ENCODE peak calls at places on chromosome 9, in four cellular contexts. J is stomach, E is ascending aorta, A is endothelial cell of umbilical vein. C is an unnamed sample. For H3K4me1, the result is how much of the 10 kb centered on the place peaks cover.

GRCh38 chr9:84939766-84940165 is 270.2 kb downstream of the NTRK2 start:
- DNase-seq in J (no peak), E (no peak), A (no peak), C (no peak)

GRCh38 chr9:84570482-84571154 is 98.9 kb upstream of the NTRK2 start:
- DNase-seq in J (no peak), E (no peak), A (no peak), C (no peak)

GRCh38 chr9:125537442-125538091 is 169.4 kb downstream of the MAPKAP1 start:
- DNase-seq in J (no peak), E (no peak), A (no peak), C (no peak)

GRCh38 chr9:1707291-1707690 is 307.9 kb upstream of the SMARCA2 start:
- DNase-seq in J (no peak), E (no peak), A (no peak), C (no peak)

GRCh38 chr9:69621735-69622460 is 50.3 kb downstream of the APBA1 start:
- DNase-seq in J (no peak), E (no peak), A (no peak), C (no peak)

GRCh38 chr9:129584136-129584535 is 36.8 kb downstream of the C9orf50 start:
- DNase-seq in J (peak), E (peak), A (peak), C (no peak)

GRCh38 chr9:20621553-20622329 is 558 bp downstream of the MLLT3 start:
- DNase-seq in J (peak), E (peak), A (peak), C (peak)

GRCh38 chr9:6646028-6646636 is 603 bp upstream of the GLDC start:
- DNase-seq in J (no peak), E (no peak), A (no peak), C (no peak)

GRCh38 chr9:108551030-108551964 is 304.5 kb downstream of the ACTL7B start:
- DNase-seq in J (no peak), E (no peak), A (no peak), C (no peak)

GRCh38 chr9:4837768-4838546 is 45.2 kb downstream of the RCL1 start:
- DNase-seq in J (no peak), E (peak), A (no peak), C (no peak)

GRCh38 chr9:99101812-99102211 is 3.1 kb upstream of the TGFBR1 start:
- DNase-seq in J (no peak), E (no peak), A (no peak), C (no peak)

GRCh38 chr9:97411789-97412627 is at the start of gene TDRD7:
- DNase-seq in J (peak), E (peak), A (peak), C (peak)

GRCh38 chr9:20303066-20303465 is 319.2 kb downstream of the MLLT3 start:
- DNase-seq in J (no peak), E (no peak), A (no peak), C (no peak)

GRCh38 chr9:133561976-133562554 is 27.6 kb downstream of the ADAMTSL2 start:
- DNase-seq in J (no peak), E (no peak), A (no peak), C (no peak)

GRCh38 chr9:72599874-72600534 is 78.6 kb downstream of the TMC1 start:
- DNase-seq in J (no peak), E (no peak), A (no peak), C (no peak)

GRCh38 chr9:136093995-136094881 is 851 bp downstream of the NACC2 start:
- DNase-seq in J (peak), E (peak), A (peak), C (peak)

GRCh38 chr9:98129451-98129881 is 10.4 kb upstream of the TRIM14 start:
- DNase-seq in J (no peak), E (no peak), A (no peak), C (no peak)

GRCh38 chr9:130532426-130532825 is 47.0 kb upstream of the FUBP3 start:
- DNase-seq in J (no peak), E (no peak), A (no peak), C (no peak)

GRCh38 chr9:84397822-84398221 is 57.3 kb upstream of the SLC28A3 start:
- DNase-seq in J (no peak), E (no peak), A (peak), C (no peak)

GRCh38 chr9:111232997-111233790 is 96.8 kb downstream of the OR2K2 start:
- DNase-seq in J (no peak), E (no peak), A (no peak), C (no peak)

GRCh38 chr9:96061293-96061987 is 185.9 kb downstream of the ERCC6L2 start:
- DNase-seq in J (peak), E (peak), A (peak), C (peak)

GRCh38 chr9:15357050-15357653 is 50.1 kb upstream of the TTC39B start:
- DNase-seq in J (peak), E (no peak), A (no peak), C (no peak)

GRCh38 chr9:124940894-124941688 is at the start of gene GOLGA1:
- DNase-seq in J (peak), E (peak), A (peak), C (peak)

GRCh38 chr9:110626109-110626829 is 42.3 kb upstream of the MUSK start:
- DNase-seq in J (no peak), E (peak), A (peak), C (no peak)

DNA sequence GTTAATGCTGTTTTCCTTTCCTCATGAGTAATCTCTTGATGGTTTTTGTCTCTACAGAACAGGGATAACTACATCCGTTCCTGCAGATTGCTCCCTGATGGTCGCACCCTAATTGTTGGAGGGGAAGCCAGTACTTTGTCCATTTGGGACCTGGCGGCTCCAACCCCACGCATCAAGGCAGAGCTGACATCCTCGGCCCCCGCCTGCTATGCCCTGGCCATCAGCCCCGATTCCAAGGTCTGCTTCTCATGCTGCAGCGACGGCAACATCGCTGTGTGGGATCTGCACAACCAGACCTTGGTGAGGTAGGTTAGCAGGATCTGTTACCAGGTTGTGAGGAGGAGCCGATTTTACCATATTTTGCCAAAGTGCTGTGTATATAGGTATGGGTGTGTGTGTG is 148.2 kb downstream of the TLE4 start:
- DNase-seq in J (no peak), E (no peak), A (no peak), C (no peak)
- TF ChIP-seq CTCF in J (no peak), E (no peak), A (no peak), C (no peak)

GRCh38 chr9:127109212-127109711 is 13.2 kb downstream of the ANGPTL2 start:
- DNase-seq in J (no peak), E (no peak), A (no peak), C (no peak)

GRCh38 chr9:127107344-127108181 is 14.9 kb downstream of the ANGPTL2 start:
- DNase-seq in J (no peak), E (no peak), A (no peak), C (no peak)

GRCh38 chr9:127106493-127106855 is 16.0 kb downstream of the ANGPTL2 start:
- DNase-seq in J (no peak), E (no peak), A (no peak), C (no peak)

GRCh38 chr9:127105805-127106492 is 16.5 kb downstream of the ANGPTL2 start:
- DNase-seq in J (no peak), E (no peak), A (no peak), C (no peak)

GRCh38 chr9:127108182-127108876 is 14.1 kb downstream of the ANGPTL2 start:
- DNase-seq in J (no peak), E (no peak), A (no peak), C (no peak)
- H3K4me1 ChIP-seq in J (under half), E (under half), A (under half), C (under half)

DNA sequence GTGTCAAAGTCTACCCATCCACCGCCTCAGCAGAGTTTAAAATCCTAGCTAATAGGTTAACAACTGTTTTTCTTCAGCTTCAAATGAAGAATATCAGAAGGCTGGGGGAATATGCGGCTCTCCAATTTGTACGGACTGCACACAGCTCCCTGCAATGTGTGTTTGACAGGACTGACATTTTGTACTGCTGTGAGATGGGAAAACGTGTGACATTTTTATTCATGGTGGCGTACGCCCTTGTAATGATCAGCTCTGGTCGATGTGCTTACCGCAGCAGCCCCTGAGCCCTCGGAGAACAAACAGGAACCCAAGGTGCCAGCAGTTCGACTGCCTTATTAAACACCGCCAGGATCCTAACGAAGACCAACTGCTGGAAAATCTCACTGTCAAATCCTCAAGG is 66.6 kb downstream of the CRB2 start:
- DNase-seq in J (no peak), E (no peak), A (no peak), C (peak)
- H3K4me3 ChIP-seq in J (no peak), E (no peak), A (no peak), C (no peak)

GRCh38 chr9:37407468-37407867 is 15.0 kb upstream of the GRHPR start:
- DNase-seq in J (no peak), E (no peak), A (no peak), C (no peak)
- TF ChIP-seq CTCF in J (no peak), E (no peak), A (no peak), C (no peak)

GRCh38 chr9:33852216-33852826 is 35.4 kb downstream of the UBE2R2 start:
- DNase-seq in J (peak), E (peak), A (peak), C (peak)

GRCh38 chr9:33850677-33851076 is 33.7 kb downstream of the UBE2R2 start:
- DNase-seq in J (no peak), E (no peak), A (no peak), C (no peak)

GRCh38 chr9:33856247-33856646 is 39.3 kb downstream of the UBE2R2 start:
- DNase-seq in J (no peak), E (no peak), A (no peak), C (no peak)

GRCh38 chr9:33851301-33851700 is 34.3 kb downstream of the UBE2R2 start:
- DNase-seq in J (no peak), E (no peak), A (peak), C (no peak)

DNA sequence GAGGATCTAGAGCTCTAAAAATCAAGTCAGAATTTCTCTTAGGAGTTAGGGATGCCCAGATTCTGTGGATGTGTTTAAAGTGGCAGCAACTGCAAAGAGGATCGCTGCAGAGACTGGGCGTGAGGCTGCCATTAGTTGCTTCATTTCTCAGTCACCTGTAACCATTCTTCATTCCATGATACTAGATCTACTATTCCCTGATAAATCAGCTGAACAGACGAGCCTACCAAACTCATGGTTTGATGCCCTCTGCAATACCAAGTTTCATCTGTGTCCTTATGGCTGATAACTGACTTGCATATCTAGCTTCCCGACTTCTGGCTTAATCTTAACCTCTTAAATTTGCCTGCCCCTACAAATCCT is 33.3 kb downstream of the UBE2R2 start:
- DNase-seq in J (no peak), E (no peak), A (no peak), C (no peak)
- H3K4me1 ChIP-seq in J (under half), E (under half), A (under half), C (half or more)

GRCh38 chr9:93059097-93059959 is 827 bp downstream of the SUSD3 start:
- DNase-seq in J (peak), E (peak), A (no peak), C (no peak)
- H3K4me3 ChIP-seq in J (peak), E (peak), A (no peak), C (peak)

GRCh38 chr9:131545003-131545785 is at the start of gene PRRT1B:
- DNase-seq in J (peak), E (no peak), A (no peak), C (peak)

GRCh38 chr9:131543141-131543540 is 2.2 kb upstream of the PRRT1B start:
- DNase-seq in J (no peak), E (no peak), A (no peak), C (no peak)

GRCh38 chr9:131552030-131552429 is 6.7 kb downstream of the PRRT1B start:
- DNase-seq in J (no peak), E (no peak), A (no peak), C (no peak)

GRCh38 chr9:131545786-131546335 is 538 bp downstream of the PRRT1B start:
- DNase-seq in J (no peak), E (no peak), A (no peak), C (no peak)

DNA sequence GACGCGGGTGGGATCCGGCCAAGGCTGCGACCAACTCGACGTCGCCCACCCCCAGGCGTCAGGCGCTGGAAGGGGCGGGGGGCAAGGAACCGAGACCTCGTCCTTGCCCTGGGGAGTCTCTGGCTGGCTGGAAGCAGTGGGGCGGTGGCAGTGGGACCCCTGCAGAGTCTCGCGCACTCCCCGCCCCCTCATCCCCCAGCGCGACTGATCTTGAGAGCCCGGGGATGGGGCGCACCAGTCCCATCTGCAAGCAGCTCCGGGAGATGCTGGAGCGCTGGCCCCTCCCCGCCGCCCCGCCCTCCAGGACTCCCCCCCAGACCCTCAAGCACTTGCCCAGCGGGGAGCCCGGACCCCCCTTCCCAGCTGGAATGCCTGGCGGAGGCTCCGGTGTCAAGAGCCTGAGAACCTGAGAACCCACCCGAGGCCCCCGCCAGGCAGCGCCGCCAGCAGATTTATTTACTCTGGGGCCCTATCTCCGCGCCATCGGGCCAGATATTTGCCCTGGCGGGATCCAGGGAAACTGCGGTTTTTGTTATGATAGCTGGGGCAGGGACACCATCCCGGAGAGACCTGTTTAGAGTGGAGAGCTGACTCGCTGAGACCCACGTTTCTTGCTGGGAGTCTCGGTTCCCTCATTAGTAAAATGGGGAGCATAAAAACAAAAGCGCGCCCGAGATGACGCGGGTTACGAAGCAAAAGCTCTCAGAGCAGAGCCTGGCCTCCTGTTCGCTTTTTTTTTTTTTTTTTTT is 1.2 kb downstream of the PRRT1B start:
- DNase-seq in J (peak), E (no peak), A (peak), C (no peak)
- TF ChIP-seq CTCF in J (no peak), E (no peak), A (no peak), C (no peak)

GRCh38 chr9:35732185-35733108 is at the start of the genes CREB3 and TLN1:
- DNase-seq in J (peak), E (peak), A (peak), C (peak)
- H3K4me1 ChIP-seq in J (half or more), E (under half), A (half or more), C (under half)